ENCODE peak calls at places on chromosome 6, in six cellular contexts. O is RWPE2, X is pancreas, Y is PC-3, G is cardiac muscle cell, L is AG04450. D is an unnamed sample.

GRCh38 chr6:158150701-158151100 is 17.4 kb downstream of the SERAC1 start:
- DNase-seq in X (no peak), G (no peak), L (peak), O (no peak), Y (peak), D (peak)

GRCh38 chr6:90413867-90414266 is 117.2 kb upstream of the BACH2 start:
- DNase-seq in L (no peak), X (no peak), G (peak), O (no peak), Y (no peak), D (no peak)

GRCh38 chr6:161498359-161498758 is 224.5 kb upstream of the AGPAT4 start:
- DNase-seq in Y (peak), L (no peak), O (no peak), G (peak), X (no peak), D (peak)

GRCh38 chr6:41917528-41917927 is 3.4 kb downstream of the MED20 start:
- DNase-seq in O (no peak), G (no peak), Y (peak), X (no peak), L (peak), D (peak)

GRCh38 chr6:16505711-16506362 is 255.4 kb downstream of the ATXN1 start:
- DNase-seq in O (no peak), X (no peak), G (no peak), Y (peak), L (peak), D (peak)

GRCh38 chr6:158869010-158869603 is 49.9 kb upstream of the EZR start:
- DNase-seq in L (no peak), G (no peak), Y (peak), O (no peak), X (no peak), D (peak)

GRCh38 chr6:11727356-11727755 is 51.2 kb downstream of the ADTRP start:
- DNase-seq in G (no peak), X (no peak), L (no peak), O (no peak), Y (no peak), D (no peak)

GRCh38 chr6:136012198-136012884 is 160.8 kb downstream of the PDE7B start:
- DNase-seq in G (peak), Y (peak), L (peak), X (no peak), O (no peak), D (peak)

GRCh38 chr6:57097596-57097995 is 7.6 kb downstream of the ZNF451 start:
- DNase-seq in L (no peak), O (no peak), Y (no peak), X (no peak), G (no peak), D (peak)

GRCh38 chr6:156786652-156787051 is 9.5 kb downstream of the ARID1B start:
- DNase-seq in O (no peak), X (no peak), G (no peak), Y (no peak), L (no peak), D (no peak)

GRCh38 chr6:28695671-28696537 is 170.2 kb downstream of the GPX5 start:
- DNase-seq in O (no peak), G (no peak), Y (no peak), L (no peak), X (no peak), D (peak)

DNA sequence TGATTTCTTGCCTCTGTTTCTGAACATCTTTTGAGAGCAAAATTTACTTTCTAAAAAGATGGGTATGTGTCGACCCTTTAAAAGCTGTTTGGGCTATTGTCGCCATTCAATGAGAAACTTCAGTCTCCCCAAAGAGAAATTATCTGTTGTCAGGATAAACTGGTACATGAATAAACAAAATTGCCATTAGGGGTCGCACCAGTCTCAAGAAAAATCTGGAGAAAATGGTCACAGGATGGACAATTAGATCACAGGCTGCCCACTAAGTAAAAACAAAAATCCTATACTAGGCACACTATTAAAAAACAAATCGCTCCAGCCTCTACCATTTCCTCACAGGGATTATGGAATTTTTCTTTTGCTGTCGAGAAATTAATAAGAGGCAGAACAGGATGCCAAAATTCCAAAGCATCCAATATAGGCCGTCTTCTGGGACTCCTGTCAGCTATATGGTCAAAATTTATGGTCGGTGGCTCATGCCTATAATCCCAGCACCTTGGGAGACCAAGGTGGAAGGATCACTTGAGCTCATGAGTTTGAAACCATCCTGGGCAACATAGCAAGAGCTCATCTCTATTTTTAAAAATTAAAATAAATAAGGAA is 5.5 kb upstream of the HLA-E start:
- DNase-seq in G (peak), Y (peak), L (no peak), O (no peak), X (no peak), D (peak)
- TF ChIP-seq CTCF in G (peak), Y (peak), L (peak), O (peak), X (peak), D (peak)

GRCh38 chr6:3228791-3229565 is 1.5 kb upstream of the TUBB2B start:
- DNase-seq in Y (no peak), O (no peak), L (no peak), X (no peak), G (peak), D (no peak)

GRCh38 chr6:3230275-3231212 is 3.1 kb upstream of the TUBB2B start:
- DNase-seq in Y (no peak), G (peak), L (no peak), O (no peak), X (no peak), D (peak)

GRCh38 chr6:3228046-3228671 is 706 bp upstream of the TUBB2B start:
- DNase-seq in G (no peak), O (no peak), L (no peak), X (peak), Y (no peak), D (no peak)

GRCh38 chr6:3231213-3232016 is 4.0 kb upstream of the TUBB2B start:
- DNase-seq in G (peak), O (no peak), L (peak), X (peak), Y (peak), D (peak)

DNA sequence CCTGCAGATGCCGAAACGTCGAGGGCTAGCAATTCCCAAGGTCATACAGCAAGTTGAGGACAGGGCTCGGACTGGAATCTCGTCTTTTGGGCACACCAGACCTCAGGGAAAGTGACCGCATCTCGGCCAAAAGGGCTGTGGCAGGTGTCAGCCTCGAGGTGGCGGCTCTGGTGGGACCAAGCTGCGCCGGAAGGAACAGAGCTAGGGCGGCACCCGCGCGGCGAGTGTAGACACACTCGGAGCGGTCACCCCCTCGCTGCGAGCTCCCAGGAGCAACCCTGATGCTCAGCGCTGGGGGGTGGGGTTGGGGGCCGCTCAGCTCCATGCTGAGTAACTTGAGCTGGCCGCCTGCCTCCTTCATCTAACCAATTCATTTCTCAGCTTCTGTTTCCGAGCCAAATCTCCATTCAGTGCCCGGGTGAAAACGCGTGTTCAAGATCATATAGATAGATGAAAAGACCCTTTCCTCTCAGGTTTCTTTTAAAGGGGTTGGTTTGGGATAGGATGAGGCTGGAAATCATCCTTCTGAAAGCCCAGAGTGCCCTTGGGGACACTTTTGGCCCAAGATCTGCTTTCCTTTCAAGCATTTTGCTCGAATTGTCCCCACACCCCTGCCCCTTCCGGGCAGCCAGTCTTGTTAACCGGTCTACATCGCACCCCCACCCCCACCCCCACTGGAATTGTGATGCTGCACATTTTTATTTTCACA is 2.3 kb upstream of the TUBB2B start:
- DNase-seq in O (no peak), Y (no peak), X (no peak), L (no peak), G (peak), D (no peak)
- H3K4me3 ChIP-seq in O (no peak), Y (peak), X (no peak), L (no peak), G (peak), D (no peak)

GRCh38 chr6:108558372-108559096 is 2.2 kb upstream of the FOXO3 start:
- DNase-seq in L (peak), Y (peak), G (peak), X (peak), O (peak), D (peak)

GRCh38 chr6:108557494-108558371 is 3.0 kb upstream of the FOXO3 start:
- DNase-seq in Y (peak), O (peak), G (peak), L (no peak), X (peak), D (peak)

GRCh38 chr6:108555399-108556052 is 5.2 kb upstream of the FOXO3 start:
- DNase-seq in Y (no peak), G (no peak), O (no peak), X (no peak), L (no peak), D (no peak)

GRCh38 chr6:108556864-108557493 is 3.7 kb upstream of the FOXO3 start:
- DNase-seq in Y (peak), L (peak), O (no peak), G (no peak), X (no peak), D (no peak)

DNA sequence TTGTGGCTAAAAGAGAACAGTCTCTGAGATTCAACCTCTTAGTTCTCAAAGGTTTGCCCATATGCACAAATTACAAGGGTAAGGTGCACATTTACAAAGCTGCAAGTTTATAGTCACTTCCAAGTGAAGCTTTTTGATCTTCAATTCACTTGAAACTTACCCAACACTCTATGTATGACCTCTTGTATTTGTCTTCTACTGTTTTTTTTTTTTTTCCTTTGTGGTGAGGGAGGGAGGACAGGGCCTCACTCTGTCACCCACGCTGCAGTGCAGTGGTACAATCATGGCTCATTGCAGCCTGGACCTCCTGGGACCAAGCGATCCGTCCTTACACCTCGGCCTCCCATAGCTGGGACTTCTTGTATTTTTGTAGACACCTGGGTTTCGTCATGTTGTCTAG is 4.5 kb upstream of the FOXO3 start:
- DNase-seq in O (no peak), G (no peak), X (no peak), Y (no peak), L (no peak), D (no peak)
- H3K27ac ChIP-seq in O (no peak), G (no peak), X (no peak), Y (no peak), L (peak), D (no peak)

DNA sequence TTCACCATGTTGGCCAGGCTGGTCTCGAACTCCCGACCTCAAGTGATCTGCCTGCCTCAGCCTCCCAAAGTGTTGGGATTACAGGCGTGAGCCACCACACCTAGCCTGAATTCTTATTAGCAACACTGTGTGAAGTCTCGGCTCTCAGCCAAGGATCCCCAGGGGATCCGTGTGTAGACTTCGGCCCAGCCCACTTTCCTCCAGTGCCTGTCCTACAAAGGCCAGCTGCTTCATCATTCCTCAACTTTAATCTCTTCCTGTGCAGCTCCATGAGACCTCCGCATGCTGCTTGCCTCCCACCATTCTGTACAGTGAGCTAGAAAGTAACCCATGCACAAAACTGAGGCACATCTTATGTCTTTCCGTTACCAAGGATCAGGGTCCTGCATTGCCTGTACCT is 71.8 kb downstream of the SAMD3 start:
- DNase-seq in O (no peak), L (no peak), X (no peak), G (no peak), Y (no peak), D (no peak)
- TF ChIP-seq CTCF in O (no peak), L (no peak), X (no peak), G (no peak), Y (no peak), D (no peak)

GRCh38 chr6:27565839-27566779 is 93.2 kb upstream of the ZNF184 start:
- DNase-seq in X (no peak), L (no peak), O (no peak), Y (no peak), G (peak), D (no peak)
- H3K4me3 ChIP-seq in X (no peak), L (no peak), O (peak), Y (no peak), G (peak), D (no peak)

DNA sequence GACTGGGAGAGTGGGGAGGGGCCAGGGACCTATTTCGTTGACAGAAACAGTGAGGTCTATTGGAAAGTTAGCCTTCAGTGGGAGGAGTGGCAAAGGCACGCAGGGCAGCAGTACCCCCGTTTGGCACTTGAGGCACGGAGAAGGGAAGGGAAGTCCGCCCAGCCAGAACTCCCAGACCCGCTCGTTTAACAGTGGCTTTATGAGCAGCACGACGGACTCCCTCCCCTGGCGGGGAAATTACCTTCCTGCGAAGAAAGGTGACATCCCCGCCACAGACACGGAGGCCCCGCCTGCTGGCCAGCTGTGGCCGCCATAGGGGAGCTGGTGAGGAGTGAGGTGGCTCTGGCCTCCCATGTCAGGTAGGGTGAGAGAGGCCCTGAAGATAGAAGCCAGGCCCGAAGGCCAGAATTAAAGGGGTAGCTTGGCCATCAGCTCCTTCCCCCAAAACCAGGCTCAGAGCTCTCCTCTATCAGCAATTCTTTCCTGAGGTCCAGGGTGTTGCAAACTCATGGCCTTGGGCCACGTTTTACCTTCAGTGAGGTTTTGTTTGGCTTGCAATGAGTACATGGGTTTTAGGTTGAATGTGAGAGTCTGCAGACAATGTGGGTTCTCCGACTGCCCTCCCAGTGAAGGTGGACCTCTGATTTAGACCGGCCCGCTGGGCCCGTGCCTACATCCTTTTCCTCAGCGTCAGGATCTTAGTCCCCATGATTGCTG is 123.7 kb downstream of the MRPL14 start:
- DNase-seq in Y (no peak), O (no peak), X (peak), G (no peak), L (no peak), D (no peak)
- H3K27ac ChIP-seq in Y (no peak), O (no peak), X (peak), G (peak), L (no peak), D (no peak)

D was measured in brain microvascular endothelial cell.